ENCODE peak calls at places on chromosomes 13 and 19, in five cellular contexts. T is ascending aorta, A is cardiac fibroblast, W is T-cell, P is substantia nigra. Q is an unnamed sample.

GRCh38 chr13:51768976-51769375 is 35.0 kb downstream of the DHRS12 start:
- DNase-seq in T (no peak), A (no peak), W (no peak), P (no peak), Q (no peak)

GRCh38 chr19:4456843-4457653 is 546 bp downstream of the UBXN6 start:
- DNase-seq in T (no peak), A (peak), W (no peak), P (peak), Q (no peak)

GRCh38 chr13:44394649-44395048 is 21.0 kb downstream of the SERP2 start:
- DNase-seq in T (no peak), A (no peak), W (no peak), P (no peak), Q (no peak)

GRCh38 chr13:111388851-111389500 is 68.5 kb downstream of the TEX29 start:
- DNase-seq in T (no peak), A (no peak), W (no peak), P (no peak), Q (peak)

GRCh38 chr13:111864566-111864965 is 202.4 kb upstream of the SOX1 start:
- DNase-seq in T (no peak), A (no peak), W (no peak), P (no peak), Q (no peak)

GRCh38 chr19:50357178-50358100 is 8.0 kb downstream of the NAPSA start:
- DNase-seq in T (peak), A (peak), W (peak), P (peak), Q (peak)

GRCh38 chr13:49220035-49220855 is at the start of gene MLNR:
- DNase-seq in T (no peak), A (no peak), W (no peak), P (no peak), Q (no peak)

GRCh38 chr13:48826039-48826438 is 149.7 kb upstream of the FNDC3A start:
- DNase-seq in T (no peak), A (no peak), W (no peak), P (no peak), Q (no peak)

GRCh38 chr19:47019431-47020041 is at the start of gene NPAS1:
- DNase-seq in T (no peak), A (no peak), W (no peak), P (no peak), Q (no peak)

GRCh38 chr19:5563941-5564612 is 3.7 kb downstream of the TINCR start:
- DNase-seq in T (no peak), A (peak), W (no peak), P (no peak), Q (no peak)

GRCh38 chr13:76455960-76456359 is 430.2 kb downstream of the KCTD12 start:
- DNase-seq in T (no peak), A (peak), W (no peak), P (no peak), Q (no peak)

GRCh38 chr19:51777570-51778460 is 16.8 kb downstream of the FPR2 start:
- DNase-seq in T (peak), A (peak), W (no peak), P (peak), Q (peak)

GRCh38 chr13:98313938-98314292 is 136.8 kb upstream of the RNF113B start:
- DNase-seq in T (no peak), A (no peak), W (no peak), P (no peak), Q (no peak)

GRCh38 chr19:6105444-6105843 is 4.9 kb downstream of the RFX2 start:
- DNase-seq in T (no peak), A (no peak), W (no peak), P (no peak), Q (no peak)

GRCh38 chr19:47157455-47158321 is 27.1 kb downstream of the SAE1 start:
- DNase-seq in T (peak), A (peak), W (peak), P (peak), Q (peak)

GRCh38 chr13:80265348-80265747 is 75.6 kb downstream of the SPRY2 start:
- DNase-seq in T (no peak), A (no peak), W (no peak), P (no peak), Q (no peak)

GRCh38 chr19:46373573-46374359 is 26.9 kb downstream of the PPP5C start:
- DNase-seq in T (peak), A (peak), W (no peak), P (no peak), Q (peak)

GRCh38 chr19:18633321-18633720 is 3.5 kb upstream of the KLHL26 start:
- DNase-seq in T (no peak), A (no peak), W (no peak), P (no peak), Q (no peak)

GRCh38 chr19:19381007-19381926 is 24.2 kb upstream of the GATAD2A start:
- DNase-seq in T (no peak), A (no peak), W (no peak), P (no peak), Q (no peak)

GRCh38 chr19:35257113-35257461 is 8.3 kb downstream of the LSR start:
- DNase-seq in T (no peak), A (no peak), W (peak), P (no peak), Q (no peak)

GRCh38 chr13:20482275-20482761 is 43.3 kb downstream of the CRYL1 start:
- DNase-seq in T (no peak), A (peak), W (no peak), P (no peak), Q (no peak)

GRCh38 chr13:67238277-67238859 is 8.2 kb upstream of the PCDH9 start:
- DNase-seq in T (no peak), A (peak), W (no peak), P (no peak), Q (no peak)

GRCh38 chr19:46068345-46069258 is 27.8 kb upstream of the IGFL4 start:
- DNase-seq in T (no peak), A (peak), W (no peak), P (no peak), Q (no peak)